ENCODE peak calls at places on chromosomes 4 and X, in seven cellular contexts. One of them, this sample, is unnamed.

GRCh38 chr4:139889194-139889762 is 223.7 kb downstream of the MGST2 start:
- DNase-seq in IMR-90: no peak
- DNase-seq in endothelial cell: no peak
- DNase-seq in neural crest cell: no peak
- DNase-seq in mesothelial cell of epicardium: no peak
- DNase-seq in fibroblast of pulmonary artery: no peak
- DNase-seq in midbrain: no peak
- DNase-seq in this sample: no peak

GRCh38 chr4:27117453-27117852 is 256.8 kb downstream of the STIM2 start:
- DNase-seq in IMR-90: no peak
- DNase-seq in endothelial cell: no peak
- DNase-seq in neural crest cell: no peak
- DNase-seq in mesothelial cell of epicardium: no peak
- DNase-seq in fibroblast of pulmonary artery: no peak
- DNase-seq in midbrain: no peak
- DNase-seq in this sample: no peak

GRCh38 chrX:99394450-99394849 is 1015.6 kb downstream of the PCDH19 start:
- DNase-seq in IMR-90: no peak
- DNase-seq in endothelial cell: no peak
- DNase-seq in neural crest cell: no peak
- DNase-seq in mesothelial cell of epicardium: no peak
- DNase-seq in fibroblast of pulmonary artery: no peak
- DNase-seq in midbrain: no peak
- DNase-seq in this sample: no peak

GRCh38 chrX:77527233-77528001 is 80.2 kb downstream of the FGF16 start:
- DNase-seq in IMR-90: no peak
- DNase-seq in endothelial cell: no peak
- DNase-seq in neural crest cell: no peak
- DNase-seq in mesothelial cell of epicardium: no peak
- DNase-seq in fibroblast of pulmonary artery: peak
- DNase-seq in midbrain: peak
- DNase-seq in this sample: peak

GRCh38 chr4:93414041-93414440 is 414.5 kb upstream of the ATOH1 start:
- DNase-seq in IMR-90: no peak
- DNase-seq in endothelial cell: no peak
- DNase-seq in neural crest cell: no peak
- DNase-seq in mesothelial cell of epicardium: no peak
- DNase-seq in fibroblast of pulmonary artery: no peak
- DNase-seq in midbrain: no peak
- DNase-seq in this sample: no peak

GRCh38 chrX:15755091-15755490 is 17.0 kb downstream of the CA5B start:
- DNase-seq in IMR-90: no peak
- DNase-seq in endothelial cell: no peak
- DNase-seq in neural crest cell: no peak
- DNase-seq in mesothelial cell of epicardium: no peak
- DNase-seq in fibroblast of pulmonary artery: no peak
- DNase-seq in midbrain: no peak
- DNase-seq in this sample: no peak

GRCh38 chr4:168604496-168605373 is 107.9 kb downstream of the PALLD start:
- DNase-seq in IMR-90: peak
- DNase-seq in endothelial cell: peak
- DNase-seq in neural crest cell: no peak
- DNase-seq in mesothelial cell of epicardium: no peak
- DNase-seq in fibroblast of pulmonary artery: peak
- DNase-seq in midbrain: no peak
- DNase-seq in this sample: no peak

GRCh38 chrX:15549189-15550012 is 48.8 kb downstream of the BMX start:
- DNase-seq in IMR-90: no peak
- DNase-seq in endothelial cell: no peak
- DNase-seq in neural crest cell: no peak
- DNase-seq in mesothelial cell of epicardium: no peak
- DNase-seq in fibroblast of pulmonary artery: no peak
- DNase-seq in midbrain: no peak
- DNase-seq in this sample: no peak

GRCh38 chrX:96244955-96245354 is 439.7 kb upstream of the DIAPH2 start:
- DNase-seq in IMR-90: no peak
- DNase-seq in endothelial cell: no peak
- DNase-seq in neural crest cell: no peak
- DNase-seq in mesothelial cell of epicardium: no peak
- DNase-seq in fibroblast of pulmonary artery: no peak
- DNase-seq in midbrain: no peak
- DNase-seq in this sample: no peak

GRCh38 chr4:81651500-81651899 is 179.8 kb upstream of the RASGEF1B start:
- DNase-seq in IMR-90: no peak
- DNase-seq in endothelial cell: no peak
- DNase-seq in neural crest cell: no peak
- DNase-seq in mesothelial cell of epicardium: no peak
- DNase-seq in fibroblast of pulmonary artery: peak
- DNase-seq in midbrain: no peak
- DNase-seq in this sample: no peak

GRCh38 chr4:97142893-97143292 is 1000.4 kb downstream of the STPG2 start:
- DNase-seq in IMR-90: no peak
- DNase-seq in endothelial cell: no peak
- DNase-seq in neural crest cell: no peak
- DNase-seq in mesothelial cell of epicardium: no peak
- DNase-seq in fibroblast of pulmonary artery: no peak
- DNase-seq in midbrain: no peak
- DNase-seq in this sample: no peak

GRCh38 chr4:120918788-120919187 is 3.7 kb downstream of the PRDM5 start:
- DNase-seq in IMR-90: peak
- DNase-seq in endothelial cell: no peak
- DNase-seq in neural crest cell: no peak
- DNase-seq in mesothelial cell of epicardium: no peak
- DNase-seq in fibroblast of pulmonary artery: peak
- DNase-seq in midbrain: peak
- DNase-seq in this sample: no peak